ENCODE peak calls at places on chromosomes 11 and 22, in ten cellular contexts. K, T, D, V, U, F, J, A, M and Z are unnamed samples.

GRCh38 chr11:43802509-43802908 is 78.1 kb upstream of the ALKBH3 start:
- DNase-seq in K (no peak), T (no peak), D (no peak), V (peak), U (no peak), F (peak), J (no peak), A (no peak), M (no peak), Z (no peak)

GRCh38 chr22:41417622-41418390 is 28.8 kb downstream of the TOB2 start:
- DNase-seq in K (no peak), T (no peak), D (no peak), V (no peak), U (no peak), F (no peak), J (no peak), A (no peak), M (peak), Z (no peak)

GRCh38 chr11:42243370-42243769 is 783.9 kb upstream of the LRRC4C start:
- DNase-seq in K (no peak), T (peak), D (no peak), V (no peak), U (no peak), F (no peak), J (no peak), A (no peak), M (no peak), Z (no peak)

GRCh38 chr11:13475091-13475490 is 12.1 kb upstream of the BTBD10 start:
- DNase-seq in K (no peak), T (no peak), D (no peak), V (no peak), U (no peak), F (no peak), J (no peak), A (no peak), M (no peak), Z (no peak)

GRCh38 chr22:39364646-39365405 is 15.0 kb downstream of the SYNGR1 start:
- DNase-seq in K (no peak), T (peak), D (no peak), V (no peak), U (no peak), F (no peak), J (no peak), A (no peak), M (no peak), Z (no peak)

GRCh38 chr11:72828081-72828567 is 13.9 kb downstream of the ATG16L2 start:
- DNase-seq in K (no peak), T (no peak), D (no peak), V (no peak), U (no peak), F (no peak), J (no peak), A (no peak), M (no peak), Z (no peak)

GRCh38 chr11:88352139-88352538 is 14.6 kb upstream of the CTSC start:
- DNase-seq in K (no peak), T (no peak), D (no peak), V (no peak), U (no peak), F (peak), J (no peak), A (no peak), M (no peak), Z (peak)

GRCh38 chr11:66328036-66328306 is 8.3 kb downstream of the RIN1 start:
- DNase-seq in K (peak), T (no peak), D (peak), V (no peak), U (no peak), F (no peak), J (no peak), A (no peak), M (no peak), Z (no peak)

GRCh38 chr11:3632070-3632660 is 9.6 kb downstream of the ART5 start:
- DNase-seq in K (no peak), T (no peak), D (no peak), V (no peak), U (no peak), F (no peak), J (no peak), A (no peak), M (no peak), Z (no peak)

GRCh38 chr22:38718414-38718813 is 12.7 kb downstream of the GTPBP1 start:
- DNase-seq in K (no peak), T (peak), D (no peak), V (no peak), U (no peak), F (peak), J (no peak), A (no peak), M (no peak), Z (no peak)

GRCh38 chr11:115217726-115218311 is 286.4 kb downstream of the CADM1 start:
- DNase-seq in K (no peak), T (peak), D (no peak), V (no peak), U (no peak), F (no peak), J (no peak), A (no peak), M (no peak), Z (no peak)